ENCODE peak calls at places on chromosome 7, in five cellular contexts. E is HEK293T, P is pancreas, B is GM13976, M is A549. S is an unnamed sample.

GRCh38 chr7:5310822-5311405 is 28.2 kb downstream of the SLC29A4 start:
- DNase-seq in E (no peak), P (no peak), B (no peak), M (no peak), S (no peak)

GRCh38 chr7:27046854-27047549 is 48.8 kb downstream of the HOXA1 start:
- DNase-seq in E (no peak), P (no peak), B (no peak), M (peak), S (no peak)

GRCh38 chr7:13151982-13152381 is 464.5 kb downstream of the ARL4A start:
- DNase-seq in E (no peak), P (no peak), B (no peak), M (no peak), S (no peak)

GRCh38 chr7:51014811-51015210 is 232.1 kb upstream of the GRB10 start:
- DNase-seq in E (no peak), P (no peak), B (peak), M (no peak), S (no peak)

GRCh38 chr7:150944066-150945042 is 33.8 kb downstream of the KCNH2 start:
- DNase-seq in E (no peak), P (no peak), B (no peak), M (no peak), S (no peak)

GRCh38 chr7:80699030-80699638 is 60.7 kb downstream of the CD36 start:
- DNase-seq in E (peak), P (no peak), B (peak), M (peak), S (no peak)

GRCh38 chr7:110922906-110923305 is 168.0 kb upstream of the LRRN3 start:
- DNase-seq in E (no peak), P (no peak), B (no peak), M (peak), S (no peak)

GRCh38 chr7:2585446-2585845 is 26.7 kb downstream of the IQCE start:
- DNase-seq in E (no peak), P (no peak), B (no peak), M (no peak), S (no peak)

GRCh38 chr7:139709460-139709859 is 68.3 kb downstream of the HIPK2 start:
- DNase-seq in E (no peak), P (no peak), B (no peak), M (no peak), S (no peak)

GRCh38 chr7:132941433-132941832 is 140.5 kb downstream of the CHCHD3 start:
- DNase-seq in E (no peak), P (no peak), B (no peak), M (no peak), S (no peak)

GRCh38 chr7:138658889-138659288 is 42.3 kb downstream of the SVOPL start:
- DNase-seq in E (no peak), P (no peak), B (no peak), M (no peak), S (no peak)

GRCh38 chr7:138017992-138018391 is 16.1 kb upstream of the CREB3L2 start:
- DNase-seq in E (no peak), P (no peak), B (no peak), M (no peak), S (no peak)

GRCh38 chr7:74653686-74654181 is 3.8 kb upstream of the GTF2I start:
- DNase-seq in E (no peak), P (no peak), B (no peak), M (no peak), S (no peak)

GRCh38 chr7:11448319-11448718 is 383.7 kb downstream of the THSD7A start:
- DNase-seq in E (no peak), P (no peak), B (no peak), M (no peak), S (no peak)

GRCh38 chr7:36048141-36048901 is 104.7 kb upstream of the EEPD1 start:
- DNase-seq in E (no peak), P (no peak), B (no peak), M (no peak), S (no peak)

S was measured in SJCRH30.